ENCODE peak calls at places on chromosomes 5 and 9, in nine cellular contexts. M is endodermal cell, G is body of pancreas, I is fibroblast of the aortic adventitia, X is neural progenitor cell, O is Caco-2, V is endothelial cell, N is GM06990, S is left ventricle myocardium inferior. Q is an unnamed sample.

GRCh38 chr5:43063731-43064171 is 23.6 kb upstream of the ANXA2R start:
- DNase-seq in M (peak; percentile 76), G (no peak), I (no peak), X (no peak), O (no peak), V (no peak), N (no peak), S (no peak), Q (no peak)

GRCh38 chr5:35922468-35922867 is 16.0 kb downstream of the CAPSL start:
- DNase-seq in M (no peak), G (no peak), I (no peak), X (no peak), O (no peak), V (no peak), N (no peak), S (no peak), Q (no peak)

GRCh38 chr9:94140791-94141790 is 56.8 kb downstream of the PTPDC1 start:
- DNase-seq in M (no peak), G (no peak), I (peak; percentile 36), X (no peak), O (no peak), V (no peak), N (no peak), S (peak; percentile 18), Q (no peak)

GRCh38 chr9:93984860-93985259 is 29.7 kb upstream of the BARX1 start:
- DNase-seq in M (no peak), G (no peak), I (no peak), X (no peak), O (no peak), V (no peak), N (no peak), S (no peak), Q (no peak)

GRCh38 chr9:23819403-23819802 is 6.6 kb downstream of the ELAVL2 start:
- DNase-seq in M (no peak), G (no peak), I (no peak), X (no peak), O (no peak), V (no peak), N (no peak), S (no peak), Q (no peak)

GRCh38 chr5:76472338-76473336 is 69.6 kb downstream of the IQGAP2 start:
- DNase-seq in M (no peak), G (no peak), I (no peak), X (no peak), O (no peak), V (no peak), N (no peak), S (no peak), Q (no peak)

GRCh38 chr9:114224247-114224610 is 68.9 kb downstream of the COL27A1 start:
- DNase-seq in M (peak; percentile 84), G (no peak), I (peak; percentile 49), X (peak; percentile 34), O (no peak), V (no peak), N (no peak), S (no peak), Q (no peak)

GRCh38 chr5:142386151-142387021 is 61.6 kb upstream of the SPRY4 start:
- DNase-seq in M (no peak), G (no peak), I (no peak), X (no peak), O (no peak), V (no peak), N (no peak), S (no peak), Q (no peak)

GRCh38 chr9:38339496-38339895 is 53.0 kb upstream of the ALDH1B1 start:
- DNase-seq in M (no peak), G (no peak), I (peak; percentile 87), X (no peak), O (no peak), V (no peak), N (no peak), S (no peak), Q (no peak)

GRCh38 chr5:127725673-127726072 is 22.5 kb downstream of the CCDC192 start:
- DNase-seq in M (no peak), G (no peak), I (no peak), X (no peak), O (no peak), V (no peak), N (no peak), S (no peak), Q (no peak)

GRCh38 chr9:131590449-131590848 is 45.1 kb downstream of the PRRT1B start:
- DNase-seq in M (no peak), G (no peak), I (no peak), X (no peak), O (no peak), V (no peak), N (no peak), S (no peak), Q (no peak)

GRCh38 chr5:173530547-173530946 is 85.9 kb downstream of the BOD1 start:
- DNase-seq in M (peak; percentile 86), G (no peak), I (no peak), X (peak; percentile 30), O (peak; percentile 65), V (no peak), N (no peak), S (no peak), Q (no peak)

GRCh38 chr9:126376311-126376902 is 49.8 kb downstream of the MVB12B start:
- DNase-seq in M (peak; percentile 60), G (no peak), I (no peak), X (peak; percentile 74), O (peak; percentile 64), V (no peak), N (no peak), S (no peak), Q (no peak)

GRCh38 chr5:167816354-167816753 is 475.1 kb upstream of the WWC1 start:
- DNase-seq in M (no peak), G (no peak), I (no peak), X (no peak), O (no peak), V (no peak), N (no peak), S (no peak), Q (no peak)

GRCh38 chr9:115924669-115924987 is 229.0 kb upstream of the PAPPA start:
- DNase-seq in M (no peak), G (no peak), I (no peak), X (no peak), O (no peak), V (no peak), N (no peak), S (no peak), Q (no peak)

DNA sequence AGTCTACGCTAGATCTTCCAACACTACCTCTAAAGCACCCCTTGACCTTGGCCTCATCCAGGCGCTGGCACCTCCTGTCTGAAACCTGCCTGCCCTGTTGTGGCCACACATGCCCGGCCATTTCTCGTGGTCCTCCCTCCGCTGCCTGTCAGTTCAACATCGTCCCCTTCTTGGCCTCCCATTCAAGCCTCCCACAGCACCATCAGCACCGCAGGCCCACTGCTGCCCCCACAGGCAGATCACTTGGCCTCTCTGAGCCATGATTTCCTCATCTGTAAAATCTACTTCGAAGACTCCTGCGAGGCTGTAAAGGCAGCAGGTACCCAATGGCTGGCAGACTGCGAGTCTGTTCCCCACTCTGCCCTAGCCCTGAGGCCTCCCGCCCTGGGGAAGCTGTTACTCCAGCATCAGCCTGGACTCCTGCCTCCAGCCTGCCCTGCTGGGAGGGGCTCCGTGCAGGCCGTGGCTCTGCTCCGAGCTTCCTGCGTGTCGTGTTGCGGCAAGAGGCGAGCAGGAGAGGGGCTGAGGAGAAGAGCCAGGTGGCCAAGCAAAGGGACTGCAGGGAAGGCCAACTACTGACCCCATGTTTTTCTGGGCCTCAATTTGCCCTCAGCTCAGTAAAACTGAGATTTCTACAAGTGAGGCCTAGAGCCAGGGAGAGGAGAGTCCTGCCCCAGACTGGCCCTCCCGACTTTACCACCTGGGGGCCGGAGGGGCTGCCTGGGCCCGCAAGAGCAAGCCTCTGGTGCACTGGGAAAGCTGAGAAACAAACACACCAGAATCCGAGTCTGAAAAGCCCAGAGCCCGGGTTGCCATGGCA is 70.5 kb upstream of the LRRTM2 start:
- DNase-seq in M (peak; percentile 75), G (peak; percentile 10), I (no peak), X (peak; percentile 95), O (no peak), V (no peak), N (no peak), S (no peak), Q (no peak)
- TF ChIP-seq CTCF in M (peak; percentile 34), G (no peak), I (no peak), X (peak; percentile 28), O (no peak), V (no peak), N (no peak), S (no peak), Q (no peak)

DNA sequence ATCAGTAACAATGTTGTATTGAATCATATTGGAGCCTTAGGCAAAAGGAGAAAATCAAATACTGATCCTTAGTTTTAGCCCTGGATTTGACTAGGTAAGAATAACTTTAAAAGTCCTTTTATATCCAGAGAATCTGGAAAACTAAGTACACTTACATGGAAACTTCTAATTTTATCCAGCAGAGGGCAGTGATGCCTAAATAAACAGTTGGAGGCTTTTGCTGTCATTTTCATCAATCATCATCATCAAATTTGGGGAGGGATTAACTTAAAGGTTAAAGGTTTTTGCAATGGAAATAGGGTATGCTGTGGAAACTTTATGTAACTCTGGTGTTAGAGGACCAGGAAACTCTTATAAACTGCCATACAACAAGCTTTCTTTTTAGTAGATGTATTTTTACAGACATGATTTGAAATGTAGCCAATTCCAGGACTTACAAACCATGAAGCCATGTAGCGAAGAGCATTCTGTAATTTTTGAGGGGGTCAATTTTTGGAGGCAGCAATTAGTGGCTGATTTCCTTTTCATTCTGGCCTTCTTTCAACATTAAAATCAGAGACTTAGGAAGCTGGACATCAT is 112.7 kb downstream of the OSTF1 start:
- DNase-seq in M (no peak), G (no peak), I (peak; percentile 58), X (peak; percentile 69), O (no peak), V (no peak), N (no peak), S (no peak), Q (peak; percentile 31)
- TF ChIP-seq CTCF in M (peak; percentile 85), G (peak; percentile 71), I (peak; percentile 69), X (peak; percentile 80), O (no peak), V (peak; percentile 91), N (peak; percentile 55), S (peak; percentile 73), Q (peak; percentile 58)

GRCh38 chr5:40755093-40755406 is 711 bp downstream of the TTC33 start:
- DNase-seq in M (peak; percentile 83), G (peak; percentile 69), I (peak; percentile 83), X (peak; percentile 79), O (peak; percentile 77), V (peak; percentile 50), N (no peak), S (peak; percentile 64), Q (peak; percentile 76)
- TF ChIP-seq CTCF in M (peak; percentile 72), G (peak; percentile 63), I (peak; percentile 76), X (peak; percentile 70), O (peak; percentile 81), V (no peak), N (peak; percentile 80), S (peak; percentile 70), Q (peak; percentile 67)

DNA sequence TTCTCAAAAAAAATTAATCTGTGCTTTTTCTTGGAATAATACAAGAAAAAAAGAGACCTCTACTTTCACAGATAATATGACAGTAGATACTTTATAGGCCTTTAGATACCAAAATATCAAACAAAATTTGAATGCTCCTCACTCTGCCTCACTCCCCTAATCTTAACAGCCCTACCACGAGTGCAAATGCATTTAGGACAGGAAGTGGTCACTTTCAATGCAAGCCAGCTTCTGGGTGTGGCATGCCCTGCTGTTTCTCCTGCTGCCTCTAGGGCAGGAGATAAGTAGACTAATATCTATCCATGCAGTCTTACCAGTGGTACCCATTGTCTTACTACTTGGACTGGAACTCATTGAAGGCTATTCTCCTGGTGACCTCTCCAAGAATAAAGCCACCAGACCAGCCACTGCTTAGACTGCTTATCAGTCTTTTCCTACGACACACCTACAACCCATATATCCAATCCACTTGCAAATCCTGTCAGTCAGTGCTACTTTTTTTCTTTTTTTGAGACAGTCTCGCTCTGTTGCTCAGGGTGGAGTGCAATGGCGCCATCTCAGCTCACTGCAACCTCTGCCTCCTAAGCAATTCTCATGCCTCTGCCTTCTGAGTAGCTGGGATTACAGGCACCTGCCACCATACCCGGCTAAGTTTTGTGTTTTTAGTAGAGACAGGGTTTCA is 23.0 kb downstream of the FRRS1L start:
- DNase-seq in M (no peak), G (no peak), I (peak; percentile 10), X (peak; percentile 18), O (peak; percentile 61), V (no peak), N (peak; percentile 13), S (no peak), Q (peak; percentile 62)
- TF ChIP-seq CTCF in M (peak; percentile 69), G (no peak), I (peak; percentile 30), X (peak; percentile 30), O (peak; percentile 38), V (peak; percentile 37), N (peak; percentile 53), S (no peak), Q (no peak)